ENCODE peak calls at places on chromosomes 7 and 10, in seven cellular contexts. One of them, this sample, is unnamed.

GRCh38 chr10:76001019-76001418 is 569.6 kb downstream of the LRMDA start:
- DNase-seq in osteocyte: no peak
- DNase-seq in fibroblast of lung: no peak
- DNase-seq in Calu3: no peak
- DNase-seq in colonic mucosa: no peak
- DNase-seq in fibroblast of mammary gland: peak
- DNase-seq in MM.1S: no peak
- DNase-seq in this sample: no peak

GRCh38 chr10:23065549-23065948 is 29.8 kb upstream of the MSRB2 start:
- DNase-seq in osteocyte: peak
- DNase-seq in fibroblast of lung: peak
- DNase-seq in Calu3: peak
- DNase-seq in colonic mucosa: peak
- DNase-seq in fibroblast of mammary gland: peak
- DNase-seq in MM.1S: no peak
- DNase-seq in this sample: no peak

GRCh38 chr7:94580601-94581000 is 71.0 kb downstream of the CASD1 start:
- DNase-seq in osteocyte: no peak
- DNase-seq in fibroblast of lung: peak
- DNase-seq in Calu3: peak
- DNase-seq in colonic mucosa: no peak
- DNase-seq in fibroblast of mammary gland: peak
- DNase-seq in MM.1S: no peak
- DNase-seq in this sample: no peak

GRCh38 chr7:75854233-75854632 is 24.6 kb upstream of the RHBDD2 start:
- DNase-seq in osteocyte: no peak
- DNase-seq in fibroblast of lung: peak
- DNase-seq in Calu3: no peak
- DNase-seq in colonic mucosa: no peak
- DNase-seq in fibroblast of mammary gland: peak
- DNase-seq in MM.1S: no peak
- DNase-seq in this sample: no peak

GRCh38 chr10:84397735-84398144 is 69.4 kb downstream of the CCSER2 start:
- DNase-seq in osteocyte: no peak
- DNase-seq in fibroblast of lung: no peak
- DNase-seq in Calu3: no peak
- DNase-seq in colonic mucosa: no peak
- DNase-seq in fibroblast of mammary gland: no peak
- DNase-seq in MM.1S: peak
- DNase-seq in this sample: peak

GRCh38 chr10:22321156-22321711 is 335 bp downstream of the BMI1 start:
- DNase-seq in osteocyte: peak
- DNase-seq in fibroblast of lung: peak
- DNase-seq in Calu3: peak
- DNase-seq in colonic mucosa: no peak
- DNase-seq in fibroblast of mammary gland: peak
- DNase-seq in MM.1S: peak
- DNase-seq in this sample: peak

GRCh38 chr10:131814567-131815290 is 86.1 kb upstream of the PPP2R2D start:
- DNase-seq in osteocyte: peak
- DNase-seq in fibroblast of lung: no peak
- DNase-seq in Calu3: no peak
- DNase-seq in colonic mucosa: peak
- DNase-seq in fibroblast of mammary gland: no peak
- DNase-seq in MM.1S: no peak
- DNase-seq in this sample: no peak

GRCh38 chr7:5077740-5078139 is 32.1 kb downstream of the RBAK start:
- DNase-seq in osteocyte: no peak
- DNase-seq in fibroblast of lung: peak
- DNase-seq in Calu3: no peak
- DNase-seq in colonic mucosa: no peak
- DNase-seq in fibroblast of mammary gland: no peak
- DNase-seq in MM.1S: no peak
- DNase-seq in this sample: no peak

GRCh38 chr7:124840435-124840834 is 74.8 kb upstream of the GPR37 start:
- DNase-seq in osteocyte: no peak
- DNase-seq in fibroblast of lung: no peak
- DNase-seq in Calu3: no peak
- DNase-seq in colonic mucosa: no peak
- DNase-seq in fibroblast of mammary gland: peak
- DNase-seq in MM.1S: no peak
- DNase-seq in this sample: no peak

GRCh38 chr7:108290344-108291134 is 160.4 kb upstream of the LAMB4 start:
- DNase-seq in osteocyte: no peak
- DNase-seq in fibroblast of lung: no peak
- DNase-seq in Calu3: no peak
- DNase-seq in colonic mucosa: no peak
- DNase-seq in fibroblast of mammary gland: no peak
- DNase-seq in MM.1S: no peak
- DNase-seq in this sample: no peak

GRCh38 chr10:110363572-110364411 is 59.1 kb upstream of the SMNDC1 start:
- DNase-seq in osteocyte: no peak
- DNase-seq in fibroblast of lung: no peak
- DNase-seq in Calu3: no peak
- DNase-seq in colonic mucosa: peak
- DNase-seq in fibroblast of mammary gland: peak
- DNase-seq in MM.1S: no peak
- DNase-seq in this sample: no peak

GRCh38 chr7:131843862-131844261 is 287.4 kb upstream of the PODXL start:
- DNase-seq in osteocyte: no peak
- DNase-seq in fibroblast of lung: peak
- DNase-seq in Calu3: peak
- DNase-seq in colonic mucosa: peak
- DNase-seq in fibroblast of mammary gland: peak
- DNase-seq in MM.1S: no peak
- DNase-seq in this sample: no peak

GRCh38 chr10:3889961-3890522 is 105.0 kb upstream of the KLF6 start:
- DNase-seq in osteocyte: no peak
- DNase-seq in fibroblast of lung: peak
- DNase-seq in Calu3: peak
- DNase-seq in colonic mucosa: no peak
- DNase-seq in fibroblast of mammary gland: peak
- DNase-seq in MM.1S: no peak
- DNase-seq in this sample: no peak

GRCh38 chr7:7251742-7252141 is 69.4 kb downstream of the C1GALT1 start:
- DNase-seq in osteocyte: no peak
- DNase-seq in fibroblast of lung: no peak
- DNase-seq in Calu3: no peak
- DNase-seq in colonic mucosa: no peak
- DNase-seq in fibroblast of mammary gland: no peak
- DNase-seq in MM.1S: peak
- DNase-seq in this sample: peak

GRCh38 chr10:113222207-113222606 is 272.2 kb downstream of the TCF7L2 start:
- DNase-seq in osteocyte: no peak
- DNase-seq in fibroblast of lung: peak
- DNase-seq in Calu3: no peak
- DNase-seq in colonic mucosa: no peak
- DNase-seq in fibroblast of mammary gland: no peak
- DNase-seq in MM.1S: no peak
- DNase-seq in this sample: no peak
- TF ChIP-seq CTCF in osteocyte: no peak
- TF ChIP-seq CTCF in fibroblast of lung: no peak
- TF ChIP-seq CTCF in Calu3: no peak
- TF ChIP-seq CTCF in colonic mucosa: no peak
- TF ChIP-seq CTCF in fibroblast of mammary gland: no peak
- TF ChIP-seq CTCF in MM.1S: no peak
- TF ChIP-seq CTCF in this sample: no peak

GRCh38 chr7:85204496-85204895 is 17.6 kb upstream of the SEMA3D start:
- DNase-seq in osteocyte: no peak
- DNase-seq in fibroblast of lung: no peak
- DNase-seq in Calu3: no peak
- DNase-seq in colonic mucosa: no peak
- DNase-seq in fibroblast of mammary gland: no peak
- DNase-seq in MM.1S: no peak
- DNase-seq in this sample: no peak
- TF ChIP-seq CTCF in osteocyte: no peak
- TF ChIP-seq CTCF in fibroblast of lung: no peak
- TF ChIP-seq CTCF in Calu3: no peak
- TF ChIP-seq CTCF in colonic mucosa: no peak
- TF ChIP-seq CTCF in fibroblast of mammary gland: no peak
- TF ChIP-seq CTCF in MM.1S: no peak
- TF ChIP-seq CTCF in this sample: no peak

GRCh38 chr10:95791425-95791979 is 35.5 kb downstream of the ENTPD1 start:
- DNase-seq in osteocyte: no peak
- DNase-seq in fibroblast of lung: no peak
- DNase-seq in Calu3: no peak
- DNase-seq in colonic mucosa: no peak
- DNase-seq in fibroblast of mammary gland: no peak
- DNase-seq in MM.1S: no peak
- DNase-seq in this sample: peak
- TF ChIP-seq CTCF in osteocyte: no peak
- TF ChIP-seq CTCF in fibroblast of lung: no peak
- TF ChIP-seq CTCF in Calu3: no peak
- TF ChIP-seq CTCF in colonic mucosa: no peak
- TF ChIP-seq CTCF in fibroblast of mammary gland: no peak
- TF ChIP-seq CTCF in MM.1S: no peak
- TF ChIP-seq CTCF in this sample: no peak

GRCh38 chr7:128268233-128268632 is 27.2 kb downstream of the LEP start:
- DNase-seq in osteocyte: no peak
- DNase-seq in fibroblast of lung: no peak
- DNase-seq in Calu3: no peak
- DNase-seq in colonic mucosa: no peak
- DNase-seq in fibroblast of mammary gland: no peak
- DNase-seq in MM.1S: no peak
- DNase-seq in this sample: no peak

GRCh38 chr7:128271471-128272454 is 30.7 kb downstream of the LEP start:
- DNase-seq in osteocyte: no peak
- DNase-seq in fibroblast of lung: no peak
- DNase-seq in Calu3: no peak
- DNase-seq in colonic mucosa: no peak
- DNase-seq in fibroblast of mammary gland: no peak
- DNase-seq in MM.1S: no peak
- DNase-seq in this sample: no peak

GRCh38 chr7:128274246-128274889 is 33.3 kb downstream of the LEP start:
- DNase-seq in osteocyte: no peak
- DNase-seq in fibroblast of lung: no peak
- DNase-seq in Calu3: no peak
- DNase-seq in colonic mucosa: no peak
- DNase-seq in fibroblast of mammary gland: no peak
- DNase-seq in MM.1S: no peak
- DNase-seq in this sample: no peak

GRCh38 chr7:128266891-128267839 is 26.1 kb downstream of the LEP start:
- DNase-seq in osteocyte: peak
- DNase-seq in fibroblast of lung: peak
- DNase-seq in Calu3: peak
- DNase-seq in colonic mucosa: peak
- DNase-seq in fibroblast of mammary gland: peak
- DNase-seq in MM.1S: no peak
- DNase-seq in this sample: no peak

GRCh38 chr7:128270799-128271411 is 29.8 kb downstream of the LEP start:
- DNase-seq in osteocyte: no peak
- DNase-seq in fibroblast of lung: no peak
- DNase-seq in Calu3: no peak
- DNase-seq in colonic mucosa: no peak
- DNase-seq in fibroblast of mammary gland: no peak
- DNase-seq in MM.1S: no peak
- DNase-seq in this sample: no peak
- TF ChIP-seq CTCF in osteocyte: no peak
- TF ChIP-seq CTCF in fibroblast of lung: peak
- TF ChIP-seq CTCF in Calu3: no peak
- TF ChIP-seq CTCF in colonic mucosa: no peak
- TF ChIP-seq CTCF in fibroblast of mammary gland: peak
- TF ChIP-seq CTCF in MM.1S: no peak
- TF ChIP-seq CTCF in this sample: no peak

This sample was measured in GM12865.